ENCODE peak calls at places on chromosomes 5 and 9, in nine cellular contexts. One of them, this sample, is unnamed.

GRCh38 chr9:6384732-6385131 is 28.3 kb upstream of the UHRF2 start:
- DNase-seq in CD8-positive, alpha-beta T cell: no peak
- DNase-seq in B cell: no peak
- DNase-seq in psoas muscle: no peak
- DNase-seq in spleen: no peak
- DNase-seq in lung: no peak
- DNase-seq in IMR-90: no peak
- DNase-seq in astrocyte of the spinal cord: no peak
- DNase-seq in A549: no peak
- DNase-seq in this sample: peak

GRCh38 chr5:112690605-112691340 is 46.9 kb upstream of the APC start:
- DNase-seq in lung: no peak
- DNase-seq in IMR-90: no peak
- DNase-seq in A549: no peak
- DNase-seq in psoas muscle: no peak
- DNase-seq in B cell: no peak
- DNase-seq in CD8-positive, alpha-beta T cell: no peak
- DNase-seq in astrocyte of the spinal cord: no peak
- DNase-seq in spleen: no peak
- DNase-seq in this sample: no peak

GRCh38 chr9:82670726-82671125 is 392.2 kb downstream of the RASEF start:
- DNase-seq in lung: no peak
- DNase-seq in A549: no peak
- DNase-seq in CD8-positive, alpha-beta T cell: no peak
- DNase-seq in spleen: no peak
- DNase-seq in B cell: no peak
- DNase-seq in IMR-90: no peak
- DNase-seq in psoas muscle: no peak
- DNase-seq in astrocyte of the spinal cord: peak
- DNase-seq in this sample: no peak

GRCh38 chr5:108739376-108739775 is 8.3 kb upstream of the FER start:
- DNase-seq in IMR-90: no peak
- DNase-seq in lung: no peak
- DNase-seq in CD8-positive, alpha-beta T cell: no peak
- DNase-seq in B cell: no peak
- DNase-seq in spleen: no peak
- DNase-seq in A549: no peak
- DNase-seq in astrocyte of the spinal cord: no peak
- DNase-seq in psoas muscle: no peak
- DNase-seq in this sample: no peak

GRCh38 chr9:87109851-87110250 is 162.5 kb upstream of the GAS1 start:
- DNase-seq in A549: no peak
- DNase-seq in IMR-90: peak
- DNase-seq in spleen: no peak
- DNase-seq in astrocyte of the spinal cord: peak
- DNase-seq in psoas muscle: no peak
- DNase-seq in lung: no peak
- DNase-seq in B cell: no peak
- DNase-seq in CD8-positive, alpha-beta T cell: no peak
- DNase-seq in this sample: peak

GRCh38 chr5:110469486-110469885 is 257.0 kb downstream of the TMEM232 start:
- DNase-seq in CD8-positive, alpha-beta T cell: no peak
- DNase-seq in lung: no peak
- DNase-seq in psoas muscle: no peak
- DNase-seq in astrocyte of the spinal cord: no peak
- DNase-seq in IMR-90: no peak
- DNase-seq in A549: no peak
- DNase-seq in B cell: no peak
- DNase-seq in spleen: no peak
- DNase-seq in this sample: no peak

GRCh38 chr5:14743601-14744295 is 79.2 kb downstream of the OTULIN start:
- DNase-seq in CD8-positive, alpha-beta T cell: no peak
- DNase-seq in psoas muscle: no peak
- DNase-seq in A549: no peak
- DNase-seq in astrocyte of the spinal cord: peak
- DNase-seq in IMR-90: peak
- DNase-seq in lung: no peak
- DNase-seq in spleen: no peak
- DNase-seq in B cell: no peak
- DNase-seq in this sample: peak

GRCh38 chr5:38845555-38846378 is at the start of gene OSMR:
- DNase-seq in B cell: no peak
- DNase-seq in IMR-90: peak
- DNase-seq in psoas muscle: peak
- DNase-seq in CD8-positive, alpha-beta T cell: no peak
- DNase-seq in A549: peak
- DNase-seq in lung: peak
- DNase-seq in spleen: peak
- DNase-seq in astrocyte of the spinal cord: peak
- DNase-seq in this sample: peak

GRCh38 chr9:79185866-79186265 is 385.9 kb upstream of the TLE4 start:
- DNase-seq in A549: peak
- DNase-seq in CD8-positive, alpha-beta T cell: no peak
- DNase-seq in lung: no peak
- DNase-seq in astrocyte of the spinal cord: no peak
- DNase-seq in IMR-90: peak
- DNase-seq in spleen: no peak
- DNase-seq in psoas muscle: no peak
- DNase-seq in B cell: no peak
- DNase-seq in this sample: no peak

GRCh38 chr9:4670591-4670990 is 4.3 kb upstream of the SPATA6L start:
- DNase-seq in IMR-90: no peak
- DNase-seq in A549: no peak
- DNase-seq in B cell: no peak
- DNase-seq in psoas muscle: no peak
- DNase-seq in astrocyte of the spinal cord: no peak
- DNase-seq in spleen: no peak
- DNase-seq in lung: no peak
- DNase-seq in CD8-positive, alpha-beta T cell: no peak
- DNase-seq in this sample: no peak

GRCh38 chr5:168468836-168469235 is 17.4 kb upstream of the RARS1 start:
- DNase-seq in A549: no peak
- DNase-seq in spleen: no peak
- DNase-seq in B cell: no peak
- DNase-seq in CD8-positive, alpha-beta T cell: no peak
- DNase-seq in psoas muscle: no peak
- DNase-seq in lung: no peak
- DNase-seq in astrocyte of the spinal cord: peak
- DNase-seq in IMR-90: peak
- DNase-seq in this sample: no peak

GRCh38 chr5:85538362-85538761 is 1079.4 kb upstream of the COX7C start:
- DNase-seq in spleen: no peak
- DNase-seq in psoas muscle: no peak
- DNase-seq in A549: no peak
- DNase-seq in B cell: no peak
- DNase-seq in CD8-positive, alpha-beta T cell: no peak
- DNase-seq in astrocyte of the spinal cord: no peak
- DNase-seq in IMR-90: no peak
- DNase-seq in lung: no peak
- DNase-seq in this sample: no peak

GRCh38 chr5:95261369-95262175 is 23.3 kb downstream of the MCTP1 start:
- DNase-seq in B cell: peak
- DNase-seq in IMR-90: peak
- DNase-seq in spleen: no peak
- DNase-seq in lung: no peak
- DNase-seq in psoas muscle: no peak
- DNase-seq in astrocyte of the spinal cord: peak
- DNase-seq in CD8-positive, alpha-beta T cell: no peak
- DNase-seq in A549: peak
- DNase-seq in this sample: peak

GRCh38 chr5:90134892-90135291 is 274.7 kb downstream of the CETN3 start:
- DNase-seq in B cell: no peak
- DNase-seq in astrocyte of the spinal cord: peak
- DNase-seq in lung: no peak
- DNase-seq in spleen: no peak
- DNase-seq in A549: no peak
- DNase-seq in psoas muscle: peak
- DNase-seq in IMR-90: peak
- DNase-seq in CD8-positive, alpha-beta T cell: no peak
- DNase-seq in this sample: no peak

GRCh38 chr5:75640395-75640794 is 29.1 kb downstream of the ANKDD1B start:
- DNase-seq in lung: no peak
- DNase-seq in psoas muscle: no peak
- DNase-seq in B cell: no peak
- DNase-seq in IMR-90: peak
- DNase-seq in astrocyte of the spinal cord: peak
- DNase-seq in CD8-positive, alpha-beta T cell: no peak
- DNase-seq in spleen: no peak
- DNase-seq in A549: no peak
- DNase-seq in this sample: peak

GRCh38 chr5:143148461-143149170 is 254.9 kb downstream of the NR3C1 start:
- DNase-seq in lung: no peak
- DNase-seq in CD8-positive, alpha-beta T cell: no peak
- DNase-seq in A549: no peak
- DNase-seq in IMR-90: peak
- DNase-seq in psoas muscle: peak
- DNase-seq in B cell: no peak
- DNase-seq in spleen: no peak
- DNase-seq in astrocyte of the spinal cord: peak
- DNase-seq in this sample: peak

GRCh38 chr5:177447066-177447610 is 524 bp downstream of the PRR7 start:
- DNase-seq in psoas muscle: no peak
- DNase-seq in lung: no peak
- DNase-seq in CD8-positive, alpha-beta T cell: peak
- DNase-seq in astrocyte of the spinal cord: no peak
- DNase-seq in B cell: peak
- DNase-seq in spleen: peak
- DNase-seq in IMR-90: peak
- DNase-seq in A549: peak
- DNase-seq in this sample: peak

GRCh38 chr5:148352696-148353095 is 17.3 kb downstream of the SPINK9 start:
- DNase-seq in CD8-positive, alpha-beta T cell: no peak
- DNase-seq in spleen: no peak
- DNase-seq in lung: no peak
- DNase-seq in B cell: no peak
- DNase-seq in psoas muscle: no peak
- DNase-seq in IMR-90: no peak
- DNase-seq in astrocyte of the spinal cord: no peak
- DNase-seq in A549: no peak
- DNase-seq in this sample: no peak

GRCh38 chr5:148347706-148348105 is 12.3 kb downstream of the SPINK9 start:
- DNase-seq in IMR-90: no peak
- DNase-seq in A549: no peak
- DNase-seq in psoas muscle: no peak
- DNase-seq in spleen: no peak
- DNase-seq in lung: no peak
- DNase-seq in astrocyte of the spinal cord: no peak
- DNase-seq in B cell: no peak
- DNase-seq in CD8-positive, alpha-beta T cell: no peak
- DNase-seq in this sample: no peak

GRCh38 chr5:148353634-148354033 is 18.3 kb downstream of the SPINK9 start:
- DNase-seq in lung: no peak
- DNase-seq in spleen: no peak
- DNase-seq in astrocyte of the spinal cord: no peak
- DNase-seq in psoas muscle: no peak
- DNase-seq in IMR-90: no peak
- DNase-seq in B cell: no peak
- DNase-seq in CD8-positive, alpha-beta T cell: no peak
- DNase-seq in A549: no peak
- DNase-seq in this sample: peak
- TF ChIP-seq CTCF in lung: no peak
- TF ChIP-seq CTCF in spleen: no peak
- TF ChIP-seq CTCF in astrocyte of the spinal cord: no peak
- TF ChIP-seq CTCF in psoas muscle: no peak
- TF ChIP-seq CTCF in IMR-90: no peak
- TF ChIP-seq CTCF in B cell: no peak
- TF ChIP-seq CTCF in CD8-positive, alpha-beta T cell: no peak
- TF ChIP-seq CTCF in A549: no peak
- TF ChIP-seq CTCF in this sample: peak

GRCh38 chr5:178477224-178478201 is 112.7 kb downstream of the COL23A1 start:
- DNase-seq in astrocyte of the spinal cord: no peak
- DNase-seq in B cell: no peak
- DNase-seq in lung: no peak
- DNase-seq in psoas muscle: no peak
- DNase-seq in IMR-90: no peak
- DNase-seq in A549: no peak
- DNase-seq in spleen: no peak
- DNase-seq in CD8-positive, alpha-beta T cell: no peak
- DNase-seq in this sample: no peak
- TF ChIP-seq CTCF in astrocyte of the spinal cord: no peak
- TF ChIP-seq CTCF in B cell: no peak
- TF ChIP-seq CTCF in lung: no peak
- TF ChIP-seq CTCF in psoas muscle: no peak
- TF ChIP-seq CTCF in IMR-90: no peak
- TF ChIP-seq CTCF in A549: no peak
- TF ChIP-seq CTCF in spleen: no peak
- TF ChIP-seq CTCF in CD8-positive, alpha-beta T cell: no peak
- TF ChIP-seq CTCF in this sample: no peak

DNA sequence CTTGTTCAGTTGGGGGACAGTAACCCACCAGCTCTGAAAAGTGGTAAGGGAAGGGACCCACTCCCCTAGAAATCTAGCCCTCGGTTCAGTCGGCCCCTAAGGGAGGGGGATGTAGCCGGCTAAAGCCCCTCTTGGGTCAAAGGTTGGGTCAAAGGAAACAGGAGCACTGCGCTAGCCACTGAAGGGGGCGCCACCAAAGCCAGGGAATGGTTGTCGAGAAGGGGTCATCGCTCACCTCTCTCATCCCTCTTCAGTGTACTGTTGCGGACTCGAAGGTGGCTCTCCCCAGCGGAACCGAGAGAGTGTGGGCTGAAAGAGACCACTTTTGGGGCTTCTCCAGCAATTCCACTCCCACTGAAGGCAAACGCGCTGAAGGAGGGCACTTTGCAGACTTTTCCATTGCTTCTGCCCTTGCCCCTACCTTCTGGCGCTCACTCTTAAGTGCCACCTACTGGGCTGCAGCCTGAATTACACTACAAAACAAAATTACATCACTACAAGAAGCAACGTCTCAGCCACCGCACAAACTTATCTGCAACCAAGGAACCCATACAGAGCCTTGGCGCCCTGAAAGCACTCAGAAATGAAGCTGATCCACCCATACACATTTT is 396.9 kb downstream of the PDE4D start:
- DNase-seq in A549: peak
- DNase-seq in astrocyte of the spinal cord: no peak
- DNase-seq in B cell: peak
- DNase-seq in psoas muscle: no peak
- DNase-seq in CD8-positive, alpha-beta T cell: no peak
- DNase-seq in spleen: peak
- DNase-seq in IMR-90: peak
- DNase-seq in lung: no peak
- DNase-seq in this sample: peak
- TF ChIP-seq CTCF in A549: peak
- TF ChIP-seq CTCF in astrocyte of the spinal cord: peak
- TF ChIP-seq CTCF in B cell: peak
- TF ChIP-seq CTCF in psoas muscle: no peak
- TF ChIP-seq CTCF in CD8-positive, alpha-beta T cell: no peak
- TF ChIP-seq CTCF in spleen: no peak
- TF ChIP-seq CTCF in IMR-90: peak
- TF ChIP-seq CTCF in lung: no peak
- TF ChIP-seq CTCF in this sample: peak

DNA sequence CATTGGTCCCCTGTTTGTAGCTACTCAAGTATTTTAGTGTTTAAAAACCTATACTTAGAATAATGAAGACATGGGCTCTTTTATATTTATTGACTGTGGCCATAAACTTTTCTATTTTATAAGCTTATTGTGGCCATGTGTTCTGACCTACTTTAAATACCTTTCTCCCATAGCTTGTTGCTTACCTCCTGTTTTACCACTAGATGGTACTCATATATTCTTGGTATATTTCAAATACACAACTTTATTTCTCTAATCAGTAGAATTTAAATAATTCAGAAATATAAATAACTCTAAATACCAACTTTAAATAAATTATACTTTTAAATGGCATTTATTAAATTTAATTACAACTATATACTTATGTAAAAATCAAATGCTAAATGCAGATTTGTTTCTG is 498.0 kb downstream of the PRDM9 start:
- DNase-seq in spleen: no peak
- DNase-seq in astrocyte of the spinal cord: no peak
- DNase-seq in lung: no peak
- DNase-seq in IMR-90: no peak
- DNase-seq in CD8-positive, alpha-beta T cell: no peak
- DNase-seq in psoas muscle: no peak
- DNase-seq in A549: no peak
- DNase-seq in B cell: no peak
- DNase-seq in this sample: peak
- TF ChIP-seq CTCF in spleen: no peak
- TF ChIP-seq CTCF in astrocyte of the spinal cord: no peak
- TF ChIP-seq CTCF in lung: no peak
- TF ChIP-seq CTCF in IMR-90: no peak
- TF ChIP-seq CTCF in CD8-positive, alpha-beta T cell: no peak
- TF ChIP-seq CTCF in psoas muscle: no peak
- TF ChIP-seq CTCF in A549: no peak
- TF ChIP-seq CTCF in B cell: no peak
- TF ChIP-seq CTCF in this sample: peak

This sample was measured in MCF 10A.